ENCODE peak calls at places on chromosome 1, in six cellular contexts. Y, M, L, H, E and D are unnamed samples.

GRCh38 chr1:33055210-33055991 is 18.7 kb upstream of the AK2 start:
- DNase-seq in L (peak; percentile 89), E (peak; percentile 88), M (peak; percentile 64), Y (peak; percentile 87), H (peak; percentile 15), D (peak; percentile 81)

GRCh38 chr1:202664083-202664482 is 46.2 kb downstream of the SYT2 start:
- DNase-seq in L (no peak), E (no peak), M (no peak), Y (peak; percentile 58), H (no peak), D (no peak)

GRCh38 chr1:195714248-195714647 is 894.0 kb downstream of the KCNT2 start:
- DNase-seq in L (no peak), M (no peak), H (no peak), E (no peak), Y (peak; percentile 86), D (no peak)

GRCh38 chr1:179550753-179551682 is 24.7 kb downstream of the NPHS2 start:
- DNase-seq in H (peak; percentile 26), E (peak; percentile 23), L (no peak), Y (peak; percentile 63), M (no peak), D (no peak)

GRCh38 chr1:102550729-102551384 is 554.1 kb upstream of the OLFM3 start:
- DNase-seq in Y (peak; percentile 9), H (no peak), E (peak; percentile 22), L (peak; percentile 14), M (no peak), D (peak; percentile 18)

GRCh38 chr1:200411406-200412257 is 1.8 kb upstream of the ZNF281 start:
- DNase-seq in L (no peak), E (peak; percentile 64), M (no peak), H (no peak), Y (no peak), D (no peak)

GRCh38 chr1:89703469-89703868 is 70.5 kb downstream of the LRRC8C start:
- DNase-seq in M (no peak), H (no peak), Y (no peak), L (no peak), E (no peak), D (peak; percentile 71)

GRCh38 chr1:53665996-53666395 is 73.0 kb downstream of the GLIS1 start:
- DNase-seq in E (no peak), H (no peak), L (no peak), M (no peak), Y (no peak), D (no peak)

GRCh38 chr1:10869933-10870332 is 73.5 kb upstream of the CASZ1 start:
- DNase-seq in H (no peak), M (no peak), Y (no peak), L (no peak), E (no peak), D (no peak)

GRCh38 chr1:4422496-4423289 is 231.7 kb upstream of the AJAP1 start:
- DNase-seq in Y (no peak), L (no peak), H (no peak), E (no peak), M (no peak), D (no peak)

GRCh38 chr1:223437151-223437550 is 43.9 kb downstream of the CCDC185 start:
- DNase-seq in M (no peak), H (no peak), E (no peak), L (no peak), Y (no peak), D (no peak)

GRCh38 chr1:233032916-233033315 is 82.5 kb downstream of the NTPCR start:
- DNase-seq in E (no peak), M (no peak), Y (no peak), L (no peak), H (no peak), D (no peak)

GRCh38 chr1:87176514-87176913 is 152.2 kb upstream of the LMO4 start:
- DNase-seq in L (no peak), M (no peak), H (no peak), Y (no peak), E (no peak), D (no peak)

GRCh38 chr1:247332901-247333361 is 1.3 kb upstream of the ZNF496 start:
- DNase-seq in E (no peak), L (peak; percentile 7), H (no peak), Y (peak; percentile 30), M (no peak), D (no peak)

GRCh38 chr1:187839873-187840272 is 1011.1 kb downstream of the PLA2G4A start:
- DNase-seq in M (no peak), H (no peak), Y (no peak), L (no peak), E (no peak), D (no peak)

GRCh38 chr1:28233264-28233606 is 406 bp upstream of the DNAJC8 start:
- DNase-seq in Y (no peak), E (no peak), L (no peak), H (no peak), M (no peak), D (no peak)

DNA sequence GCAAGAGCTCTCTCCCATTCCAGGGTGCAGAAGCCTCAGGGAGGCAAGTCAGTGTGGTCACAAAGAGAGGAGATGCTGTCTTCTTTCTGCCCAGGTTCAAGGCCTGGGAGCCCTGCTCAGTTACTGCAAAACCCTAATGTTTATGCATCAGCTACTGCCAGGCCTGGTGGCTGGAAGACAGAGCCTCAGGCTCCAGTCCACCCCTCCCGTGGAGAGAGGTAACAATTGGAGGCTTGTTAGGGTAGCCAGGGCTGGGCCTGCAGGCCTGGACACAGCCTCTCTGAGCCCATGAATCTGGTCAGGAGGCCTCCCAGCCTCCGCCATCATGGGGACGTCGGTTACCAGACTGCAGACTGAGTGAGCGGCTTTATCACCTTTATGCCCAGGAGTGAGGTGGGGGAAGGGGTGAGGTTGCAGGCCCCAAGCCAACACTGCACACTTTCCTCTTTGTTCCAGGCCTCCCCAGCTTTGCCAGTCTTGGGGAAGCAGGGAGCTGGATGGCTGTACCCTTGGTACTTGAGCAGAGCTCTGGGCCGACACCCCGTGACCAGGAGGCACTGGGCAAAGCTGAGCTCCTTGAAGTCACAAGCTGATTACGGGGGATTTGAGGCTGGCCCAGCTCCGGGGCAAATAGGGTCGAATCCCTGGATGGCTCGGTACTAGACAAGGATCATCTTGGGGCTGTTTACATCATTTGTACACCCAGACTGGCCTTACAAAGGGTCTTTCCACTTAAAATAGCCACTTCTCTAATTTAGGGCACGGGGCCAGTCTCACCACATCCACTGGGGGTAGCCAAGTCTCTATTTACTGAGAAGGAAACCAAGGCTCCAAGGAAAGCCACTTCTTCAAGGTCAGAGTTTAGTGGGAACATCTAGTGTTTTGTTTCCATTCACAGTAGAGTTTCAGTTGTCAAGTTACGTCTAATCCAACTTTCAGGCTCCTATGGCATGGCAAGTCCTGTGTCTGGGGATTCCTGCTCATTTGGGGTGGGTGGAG is 5.2 kb downstream of the SLC2A1 start:
- DNase-seq in H (no peak), E (no peak), L (no peak), M (no peak), Y (no peak), D (no peak)
- TF ChIP-seq BHLHE40 in H (no peak), E (no peak), L (no peak), M (no peak), Y (no peak), D (no peak)

GRCh38 chr1:168485048-168485447 is 58.7 kb downstream of the XCL2 start:
- DNase-seq in H (no peak), Y (peak; percentile 44), L (no peak), E (no peak), M (no peak), D (no peak)
- TF ChIP-seq BHLHE40 in H (no peak), Y (no peak), L (no peak), E (no peak), M (no peak), D (no peak)

DNA sequence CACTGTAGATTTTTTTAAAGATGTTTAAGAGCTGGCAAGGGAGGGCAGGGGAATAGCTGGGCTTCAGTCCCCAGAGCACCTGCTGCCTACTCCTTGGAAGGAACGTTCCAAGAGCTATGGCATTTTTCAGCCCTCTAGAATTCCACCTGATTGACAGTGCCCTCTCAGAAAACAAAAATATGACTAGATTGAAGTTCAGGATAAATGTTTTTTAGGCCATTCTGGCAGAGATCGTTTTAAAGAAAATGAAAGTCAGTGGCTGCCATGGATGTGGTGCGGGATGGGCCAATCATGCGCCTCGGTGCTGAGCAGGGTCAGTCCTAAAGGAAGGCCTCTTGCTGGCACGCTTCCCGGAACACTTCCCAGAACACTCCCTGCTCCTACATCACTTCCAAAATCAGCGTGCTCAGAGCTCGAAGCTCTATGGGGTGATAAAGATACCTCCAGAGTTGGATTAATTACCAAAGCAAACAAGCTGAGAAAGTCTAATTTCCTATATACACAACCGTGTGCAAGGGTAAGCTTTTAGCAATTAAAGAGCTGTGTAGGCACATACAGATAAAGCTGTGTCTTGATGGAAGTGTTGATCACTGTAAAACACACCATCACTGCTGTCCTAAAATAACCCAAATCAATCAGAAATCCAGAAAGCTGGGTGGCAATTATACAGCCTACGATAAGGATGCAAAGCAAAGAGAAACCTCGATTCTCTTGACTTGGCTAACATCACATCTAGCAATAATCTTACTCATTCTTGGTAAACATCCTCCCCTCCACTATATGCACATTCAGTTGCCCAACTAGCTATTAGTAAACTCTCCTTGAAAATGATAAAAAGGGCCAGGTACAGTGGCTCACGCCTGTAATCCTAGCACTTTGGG is 34.6 kb downstream of the TGFBR3 start:
- DNase-seq in M (peak; percentile 63), H (no peak), E (no peak), Y (peak; percentile 89), L (peak; percentile 74), D (no peak)
- TF ChIP-seq BHLHE40 in M (no peak), H (no peak), E (no peak), Y (no peak), L (no peak), D (no peak)

GRCh38 chr1:159869173-159869572 is 6.7 kb upstream of the VSIG8 start:
- DNase-seq in Y (peak; percentile 86), M (no peak), L (no peak), E (no peak), H (no peak), D (peak; percentile 56)
- TF ChIP-seq BHLHE40 in Y (peak; percentile 45), M (no peak), L (no peak), E (no peak), H (no peak), D (peak; percentile 59)

DNA sequence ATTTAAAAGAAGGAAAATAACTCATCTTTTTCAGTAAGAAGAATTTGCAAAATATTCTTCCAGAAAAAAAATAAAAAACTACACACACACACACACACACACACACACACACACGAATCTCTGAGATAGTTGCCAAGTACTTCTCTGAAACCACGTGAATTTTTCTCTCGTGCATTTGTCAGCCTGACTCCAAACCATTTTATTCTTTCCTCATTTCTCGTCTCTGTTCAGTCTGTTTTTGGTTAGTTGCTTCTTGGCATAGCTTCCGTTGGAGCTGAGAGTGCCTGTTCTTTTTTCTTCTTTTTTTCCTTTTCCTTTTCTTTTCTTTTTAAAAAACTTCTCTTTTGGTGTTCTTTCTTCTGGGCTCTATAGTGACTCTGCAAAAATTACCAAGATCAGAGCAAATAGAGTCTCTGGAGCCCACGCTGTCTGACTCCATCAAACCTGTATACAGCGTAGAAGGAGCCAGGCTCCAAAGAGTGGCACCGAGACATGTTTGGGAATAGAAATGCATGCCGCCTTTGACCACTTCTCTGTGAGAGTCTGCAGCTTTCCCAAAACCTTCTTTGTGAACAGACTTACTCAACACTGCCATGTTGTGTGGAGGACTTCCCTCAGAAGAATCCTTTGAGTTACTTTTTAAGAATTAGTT is 55.1 kb downstream of the GORAB start:
- DNase-seq in L (no peak), H (no peak), M (no peak), E (no peak), Y (peak; percentile 40), D (no peak)
- TF ChIP-seq BHLHE40 in L (no peak), H (no peak), M (no peak), E (no peak), Y (no peak), D (no peak)